ENCODE peak calls at places on chromosomes 3 and 15, in four cellular contexts. L, N, F and U are unnamed samples.

GRCh38 chr15:43093026-43093425 is 12.8 kb downstream of the UBR1 start:
- DNase-seq in L (peak; percentile 33), N (no peak), F (no peak), U (no peak)

GRCh38 chr3:161508852-161509477 is 12.4 kb downstream of the OTOL1 start:
- DNase-seq in L (no peak), N (no peak), F (no peak), U (no peak)

GRCh38 chr3:122660575-122660974 is 20.1 kb upstream of the PARP14 start:
- DNase-seq in L (no peak), N (no peak), F (no peak), U (no peak)

GRCh38 chr15:24878153-24878552 is 76.6 kb upstream of the SNRPN start:
- DNase-seq in L (no peak), N (no peak), F (peak; percentile 15), U (no peak)

GRCh38 chr3:60932669-60933068 is 318.6 kb downstream of the FHIT start:
- DNase-seq in L (no peak), N (no peak), F (no peak), U (no peak)

GRCh38 chr15:43968551-43968950 is 141.7 kb downstream of the WDR76 start:
- DNase-seq in L (no peak), N (no peak), F (no peak), U (no peak)

GRCh38 chr15:24943361-24943760 is 11.4 kb upstream of the SNRPN start:
- DNase-seq in L (no peak), N (no peak), F (no peak), U (no peak)

GRCh38 chr15:100762289-100762688 is 117.3 kb upstream of the ALDH1A3 start:
- DNase-seq in L (no peak), N (no peak), F (no peak), U (no peak)

GRCh38 chr3:71299160-71299559 is 284.4 kb downstream of the FOXP1 start:
- DNase-seq in L (no peak), N (no peak), F (no peak), U (no peak)

GRCh38 chr3:48938156-48938555 is 19.5 kb downstream of the ARIH2 start:
- DNase-seq in L (no peak), N (no peak), F (no peak), U (no peak)

GRCh38 chr15:101578443-101578894 is 73.7 kb downstream of the TM2D3 start:
- DNase-seq in L (no peak), N (peak; percentile 25), F (no peak), U (no peak)

GRCh38 chr3:173993299-173993698 is 595.8 kb downstream of the NLGN1 start:
- DNase-seq in L (peak; percentile 53), N (no peak), F (no peak), U (no peak)

GRCh38 chr3:131735121-131735520 is 232.3 kb upstream of the MRPL3 start:
- DNase-seq in L (peak; percentile 9), N (no peak), F (no peak), U (no peak)

GRCh38 chr3:72068621-72069020 is 283.7 kb upstream of the PROK2 start:
- DNase-seq in L (no peak), N (no peak), F (no peak), U (no peak)

GRCh38 chr3:42979044-42979962 is at the start of gene GASK1A:
- DNase-seq in L (no peak), N (peak; percentile 50), F (peak; percentile 19), U (no peak)

GRCh38 chr15:95857124-95857757 is 473.3 kb upstream of the NR2F2 start:
- DNase-seq in L (peak; percentile 29), N (no peak), F (no peak), U (no peak)

GRCh38 chr15:74791667-74792066 is 9.8 kb downstream of the CSK start:
- DNase-seq in L (no peak), N (no peak), F (no peak), U (no peak)

GRCh38 chr15:74794248-74794969 is 12.5 kb downstream of the CSK start:
- DNase-seq in L (no peak), N (no peak), F (no peak), U (no peak)

GRCh38 chr15:74792227-74793016 is 10.5 kb downstream of the CSK start:
- DNase-seq in L (no peak), N (no peak), F (no peak), U (no peak)

GRCh38 chr15:74794970-74795349 is 13.1 kb downstream of the CSK start:
- DNase-seq in L (no peak), N (no peak), F (no peak), U (no peak)

DNA sequence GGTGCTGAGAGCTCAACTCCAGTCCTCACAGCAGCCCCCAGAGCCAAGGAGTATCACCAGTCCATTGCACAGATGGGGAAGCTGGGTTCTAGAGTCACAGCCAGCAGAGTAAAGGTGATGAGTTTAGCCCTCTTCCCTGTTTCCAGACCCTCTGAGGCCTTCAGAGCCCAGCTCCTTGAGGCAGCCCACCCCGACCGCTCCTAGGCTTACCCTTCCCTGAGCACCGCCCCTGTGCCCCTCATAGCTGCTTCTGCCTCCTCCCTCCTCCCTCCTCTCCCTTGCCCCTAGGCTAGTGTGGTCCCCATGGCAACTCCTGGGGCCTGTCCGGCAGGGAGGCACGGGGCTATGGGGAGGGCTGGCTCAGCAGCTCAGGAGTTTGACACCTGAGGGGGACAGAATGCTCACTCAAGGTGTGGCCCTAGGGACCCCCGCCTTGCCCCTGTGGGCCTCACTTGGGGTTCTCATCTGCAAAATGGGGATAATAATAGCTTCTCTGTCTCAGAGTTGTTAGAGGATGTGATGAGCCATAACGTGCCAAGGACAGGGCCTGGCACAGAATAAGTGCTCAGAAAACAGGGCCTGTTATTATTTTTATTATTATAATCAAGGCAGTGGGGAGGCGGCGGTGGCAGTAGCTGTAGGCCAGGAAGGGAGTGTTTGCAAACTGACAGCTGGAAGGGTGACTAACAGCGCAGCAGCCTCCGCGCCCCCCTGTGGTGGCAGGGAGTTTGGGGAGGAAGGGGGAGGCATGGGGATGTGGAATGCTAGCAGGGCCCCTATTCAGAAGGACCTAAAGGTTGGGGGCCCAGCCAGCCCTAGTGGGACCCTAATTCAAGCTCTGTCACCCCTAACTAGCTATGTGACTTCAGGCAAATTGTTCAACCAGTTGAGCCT is 11.5 kb downstream of the CSK start:
- DNase-seq in L (no peak), N (no peak), F (no peak), U (no peak)
- TF ChIP-seq CTCF in L (peak; percentile 24), N (no peak), F (no peak), U (peak; percentile 12)

GRCh38 chr15:85318048-85318731 is 62.2 kb upstream of the AKAP13 start:
- DNase-seq in L (peak; percentile 89), N (no peak), F (no peak), U (no peak)
- TF ChIP-seq CTCF in L (peak; percentile 26), N (peak; percentile 6), F (no peak), U (no peak)

DNA sequence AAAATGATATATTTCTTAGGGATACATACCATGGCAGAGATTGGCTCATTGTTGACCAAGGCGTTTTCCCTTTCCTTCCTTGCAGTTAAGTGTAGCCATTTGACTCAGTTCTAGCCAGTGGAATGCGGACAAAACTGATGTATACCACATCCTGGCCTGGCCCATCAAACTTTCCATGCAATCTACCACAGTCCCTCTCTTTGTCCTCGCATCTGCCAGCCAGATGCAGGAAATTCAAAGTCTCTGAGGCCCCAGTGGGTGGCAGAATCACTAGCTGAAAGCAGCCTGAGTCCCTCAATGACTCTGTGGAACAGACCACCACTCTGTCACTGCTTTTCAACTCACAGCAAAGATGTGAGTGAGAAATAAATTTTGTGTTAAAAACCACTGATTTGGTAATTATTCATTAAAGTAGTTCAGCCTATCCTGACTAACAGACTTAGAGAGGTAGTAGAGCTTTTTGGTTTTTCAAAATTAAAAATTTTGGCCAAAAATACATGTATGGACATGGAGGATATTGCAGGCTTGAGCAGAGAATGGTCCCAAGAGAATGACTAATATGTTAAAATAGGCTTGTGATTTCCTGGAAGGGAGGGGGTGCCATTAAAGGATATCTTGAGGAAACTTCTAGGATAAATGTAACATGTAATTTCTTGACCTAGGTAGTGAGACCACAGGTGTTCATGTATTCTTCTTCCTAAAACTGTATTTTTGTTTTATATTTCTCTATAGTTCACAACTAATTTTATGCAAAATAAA is 10.9 kb downstream of the LRRFIP2 start:
- DNase-seq in L (peak; percentile 86), N (no peak), F (no peak), U (no peak)
- TF ChIP-seq CTCF in L (no peak), N (no peak), F (no peak), U (no peak)

GRCh38 chr3:141280690-141281089 is 49.1 kb downstream of the PXYLP1 start:
- DNase-seq in L (no peak), N (no peak), F (no peak), U (no peak)
- TF ChIP-seq CTCF in L (no peak), N (no peak), F (no peak), U (no peak)

GRCh38 chr3:186549497-186549896 is 5.3 kb upstream of the CRYGS start:
- DNase-seq in L (no peak), N (no peak), F (no peak), U (no peak)

GRCh38 chr3:186552408-186553031 is 8.3 kb upstream of the CRYGS start:
- DNase-seq in L (no peak), N (no peak), F (no peak), U (no peak)

GRCh38 chr3:186551387-186551786 is 7.2 kb upstream of the CRYGS start:
- DNase-seq in L (no peak), N (no peak), F (no peak), U (no peak)
- TF ChIP-seq CTCF in L (no peak), N (no peak), F (no peak), U (no peak)

GRCh38 chr15:53611145-53611920 is 148.1 kb downstream of the WDR72 start:
- DNase-seq in L (no peak), N (no peak), F (no peak), U (no peak)
- TF ChIP-seq CTCF in L (no peak), N (no peak), F (no peak), U (no peak)

GRCh38 chr15:41507820-41508290 is 5.8 kb downstream of the LTK start:
- DNase-seq in L (no peak), N (no peak), F (no peak), U (no peak)

GRCh38 chr15:41505776-41506175 is 7.9 kb downstream of the LTK start:
- DNase-seq in L (no peak), N (no peak), F (no peak), U (no peak)

GRCh38 chr15:41503669-41504010 is 10.0 kb downstream of the ITPKA start:
- DNase-seq in L (no peak), N (no peak), F (no peak), U (no peak)

GRCh38 chr15:41504751-41505492 is 8.7 kb downstream of the LTK start:
- DNase-seq in L (no peak), N (no peak), F (no peak), U (no peak)

GRCh38 chr15:41506796-41507341 is 6.8 kb downstream of the LTK start:
- DNase-seq in L (no peak), N (no peak), F (no peak), U (no peak)
- TF ChIP-seq CTCF in L (no peak), N (no peak), F (no peak), U (no peak)

GRCh38 chr3:9732753-9733115 is 1.2 kb downstream of the BRPF1 start:
- DNase-seq in L (no peak), N (no peak), F (no peak), U (no peak)
- TF ChIP-seq CTCF in L (peak; percentile 8), N (no peak), F (no peak), U (no peak)

GRCh38 chr3:100740207-100740606 is 30.9 kb downstream of the TFG start:
- DNase-seq in L (no peak), N (no peak), F (no peak), U (no peak)

GRCh38 chr3:100732435-100732834 is 23.1 kb downstream of the TFG start:
- DNase-seq in L (no peak), N (no peak), F (no peak), U (no peak)

GRCh38 chr3:100737334-100737733 is 28.0 kb downstream of the TFG start:
- DNase-seq in L (no peak), N (no peak), F (no peak), U (no peak)
- TF ChIP-seq CTCF in L (peak; percentile 38), N (peak; percentile 28), F (no peak), U (peak; percentile 11)

GRCh38 chr3:44915702-44916438 is 41.5 kb downstream of the TGM4 start:
- DNase-seq in L (no peak), N (no peak), F (peak; percentile 11), U (no peak)
- TF ChIP-seq CTCF in L (no peak), N (no peak), F (no peak), U (no peak)